ENCODE peak calls at places on chromosomes 7 and 10, in five cellular contexts. O is OCI-LY7, Z is neural progenitor cell, Y is breast epithelium, S is MCF 10A. L is an unnamed sample.
A peak's percentile ranks its signal among the peaks of the same experiment; 100 is the strongest.

GRCh38 chr10:77973276-77973675 is 46.7 kb upstream of the DLG5 start:
- DNase-seq in Z (no peak), S (no peak), Y (no peak), O (no peak), L (no peak)

GRCh38 chr7:91512958-91513357 is 248.7 kb downstream of the FZD1 start:
- DNase-seq in Y (no peak), O (no peak), S (no peak), Z (no peak), L (no peak)

GRCh38 chr7:6653101-6653995 is 16.2 kb downstream of the ZNF316 start:
- DNase-seq in O (no peak), Y (no peak), Z (no peak), S (no peak), L (no peak)

GRCh38 chr7:127600885-127601284 is 7.3 kb downstream of the FSCN3 start:
- DNase-seq in S (no peak), O (no peak), Y (no peak), Z (no peak), L (no peak)

GRCh38 chr7:156460861-156461632 is 179.5 kb upstream of the RNF32 start:
- DNase-seq in Z (no peak), Y (no peak), S (no peak), O (no peak), L (no peak)

GRCh38 chr10:77162697-77163096 is 474.9 kb downstream of the KCNMA1 start:
- DNase-seq in O (no peak), Y (no peak), Z (no peak), S (peak; percentile 57), L (no peak)

GRCh38 chr7:26135551-26135950 is 16.4 kb upstream of the NFE2L3 start:
- DNase-seq in Y (no peak), Z (no peak), O (no peak), S (no peak), L (no peak)

GRCh38 chr10:29969255-29970011 is 90.0 kb downstream of the JCAD start:
- DNase-seq in Y (no peak), S (no peak), O (no peak), Z (no peak), L (no peak)

GRCh38 chr7:43791-44540 is 148.4 kb upstream of the FAM20C start:
- DNase-seq in O (no peak), S (no peak), Z (no peak), Y (peak; percentile 13), L (no peak)

GRCh38 chr10:100934084-100934659 is 21.4 kb downstream of the SLF2 start:
- DNase-seq in S (peak; percentile 21), O (peak; percentile 21), Y (no peak), Z (no peak), L (no peak)
- TF ChIP-seq CTCF in S (peak; percentile 24), O (peak; percentile 79), Y (no peak), Z (peak; percentile 54), L (no peak)

DNA sequence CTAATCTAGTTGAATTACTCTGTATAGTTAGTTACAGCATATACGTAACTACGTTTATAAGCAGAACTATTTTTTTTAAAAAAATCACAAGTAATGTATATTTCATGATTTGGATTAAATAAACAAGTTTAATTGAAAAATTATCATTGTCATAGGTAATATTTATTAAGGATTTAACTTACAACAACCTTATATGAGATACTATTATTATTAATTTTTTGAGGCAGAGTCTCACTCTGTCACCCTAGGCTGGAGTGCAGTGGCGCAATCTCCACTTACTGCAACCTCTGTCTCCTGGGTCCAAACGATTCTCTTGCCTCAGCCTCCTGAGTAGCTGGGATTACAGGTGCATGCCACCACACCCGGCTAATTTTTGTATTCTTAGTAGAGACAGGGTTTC is 4.1 kb upstream of the CUL1 start:
- DNase-seq in Y (no peak), S (no peak), O (no peak), Z (no peak), L (no peak)
- TF ChIP-seq CTCF in Y (no peak), S (no peak), O (no peak), Z (no peak), L (no peak)

GRCh38 chr10:123428302-123428701 is 237.9 kb upstream of the GPR26 start:
- DNase-seq in S (no peak), O (no peak), Z (no peak), Y (no peak), L (no peak)

GRCh38 chr10:123433539-123433938 is 232.6 kb upstream of the GPR26 start:
- DNase-seq in S (no peak), O (no peak), Y (no peak), Z (no peak), L (no peak)

GRCh38 chr10:123434435-123435039 is 231.6 kb upstream of the GPR26 start:
- DNase-seq in S (no peak), O (no peak), Z (no peak), Y (no peak), L (no peak)

GRCh38 chr10:123427386-123427785 is 238.8 kb upstream of the GPR26 start:
- DNase-seq in O (no peak), Z (no peak), S (peak; percentile 76), Y (no peak), L (no peak)

DNA sequence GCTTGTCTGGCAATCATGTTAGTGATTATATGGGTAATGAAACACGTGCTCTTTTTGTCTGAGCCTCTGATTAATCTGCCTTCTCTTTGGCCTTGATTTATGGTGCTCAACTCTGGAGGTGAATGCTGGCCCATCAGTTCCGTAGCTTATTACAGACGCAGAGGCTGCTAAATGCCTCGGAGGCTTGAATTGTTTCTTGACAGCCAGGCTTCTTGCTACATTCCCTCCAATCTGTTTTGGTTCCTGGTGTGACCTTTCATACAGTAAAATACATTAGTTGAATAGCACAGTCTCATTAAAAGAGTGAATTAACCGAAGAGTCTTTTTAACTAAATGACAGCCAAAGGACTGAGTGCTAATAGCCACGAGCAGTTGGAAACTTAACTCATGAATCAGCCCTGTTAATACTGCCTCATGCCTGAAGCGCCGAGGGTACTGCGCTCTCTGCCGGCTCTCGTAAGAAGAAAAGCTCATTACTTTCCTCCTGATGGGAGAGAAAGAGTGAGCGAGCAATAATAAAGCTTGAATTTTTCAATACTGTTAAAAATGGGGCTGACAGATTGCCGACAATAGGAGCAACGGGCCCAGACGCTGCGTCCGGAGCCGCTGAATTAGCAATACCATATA is 236.4 kb upstream of the GPR26 start:
- DNase-seq in Y (no peak), S (no peak), O (no peak), Z (peak; percentile 55), L (no peak)
- TF ChIP-seq CTCF in Y (no peak), S (no peak), O (no peak), Z (peak; percentile 29), L (no peak)

GRCh38 chr7:20991544-20991943 is 204.9 kb upstream of the SP8 start:
- DNase-seq in O (no peak), Y (no peak), S (peak; percentile 24), Z (peak; percentile 5), L (no peak)
- TF ChIP-seq CTCF in O (peak; percentile 23), Y (no peak), S (peak; percentile 40), Z (peak; percentile 41), L (no peak)

DNA sequence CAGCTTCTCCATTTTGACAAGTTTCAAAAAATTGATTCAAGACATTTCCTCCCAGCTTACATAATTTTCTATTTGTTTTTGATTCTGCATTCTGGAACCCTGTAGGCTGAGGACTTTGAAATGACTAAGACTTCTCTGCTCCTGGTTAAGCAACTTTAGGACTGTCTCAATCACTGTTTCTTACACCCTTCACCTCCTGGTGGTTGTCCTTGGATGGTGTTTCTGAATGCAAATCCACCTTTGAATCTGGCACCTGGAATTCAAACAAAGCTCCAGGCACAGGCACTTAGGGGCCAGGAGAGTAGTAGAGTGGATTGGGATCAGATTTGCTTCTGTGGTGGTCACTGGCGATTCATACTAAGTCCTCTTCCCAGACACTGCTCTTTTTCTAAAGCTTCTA is 595.5 kb downstream of the LRMDA start:
- DNase-seq in Y (no peak), S (peak; percentile 39), Z (no peak), O (no peak), L (no peak)
- TF ChIP-seq CTCF in Y (no peak), S (no peak), Z (peak; percentile 10), O (no peak), L (no peak)

L was measured in omental fat pad.